ENCODE peak calls at places on chromosomes 3 and 15, in five cellular contexts. Z is testis, U is heart left ventricle, T is foreskin fibroblast, Q is H9. D is an unnamed sample.
A peak's percentile ranks its signal among the peaks of the same experiment; 100 is the strongest.

GRCh38 chr3:106678657-106679390 is 698.4 kb upstream of the CCDC54 start:
- DNase-seq in U (no peak), T (no peak), Z (no peak), Q (no peak), D (no peak)

GRCh38 chr3:56357266-56357665 is 111.0 kb downstream of the ERC2 start:
- DNase-seq in T (no peak), Z (no peak), Q (peak; percentile 37), U (no peak), D (no peak)

GRCh38 chr15:52146776-52147175 is 34.2 kb upstream of the BCL2L10 start:
- DNase-seq in T (peak; percentile 38), Z (no peak), Q (no peak), U (no peak), D (no peak)

GRCh38 chr15:41713047-41713446 is 52.8 kb downstream of the MGA start:
- DNase-seq in U (peak; percentile 41), Z (peak; percentile 67), Q (no peak), T (no peak), D (no peak)

GRCh38 chr15:19987389-19988048 is 554.1 kb downstream of the GOLGA6L6 start:
- DNase-seq in T (no peak), Q (peak; percentile 25), U (no peak), Z (peak; percentile 43), D (no peak)

GRCh38 chr3:170383567-170383966 is 26.1 kb downstream of the SKIL start:
- DNase-seq in Q (no peak), T (peak; percentile 28), U (no peak), Z (no peak), D (no peak)

GRCh38 chr3:193593666-193594025 is 638 bp downstream of the OPA1 start:
- DNase-seq in U (no peak), Z (peak; percentile 34), Q (no peak), T (no peak), D (no peak)

GRCh38 chr3:53702776-53703175 is 143.4 kb downstream of the CHDH start:
- DNase-seq in Z (no peak), T (no peak), U (no peak), Q (no peak), D (no peak)

GRCh38 chr15:89893027-89893426 is 767 bp downstream of the AP3S2 start:
- DNase-seq in U (no peak), Q (no peak), T (no peak), Z (no peak), D (no peak)

GRCh38 chr3:187639912-187640822 is 30.0 kb downstream of the SST start:
- DNase-seq in Z (no peak), T (no peak), Q (no peak), U (no peak), D (no peak)

GRCh38 chr3:45137656-45138181 is 8.5 kb downstream of the CDCP1 start:
- DNase-seq in Z (no peak), U (no peak), T (no peak), Q (no peak), D (no peak)

GRCh38 chr15:60673156-60673555 is 194.2 kb upstream of the ICE2 start:
- DNase-seq in Z (no peak), T (no peak), U (no peak), Q (no peak), D (no peak)

GRCh38 chr3:160184655-160185054 is 40.6 kb upstream of the C3orf80 start:
- DNase-seq in Z (no peak), Q (no peak), T (no peak), U (no peak), D (no peak)

GRCh38 chr3:69082805-69083204 is 1.9 kb upstream of the ARL6IP5 start:
- DNase-seq in Z (peak; percentile 39), U (peak; percentile 54), T (peak; percentile 81), Q (no peak), D (no peak)

GRCh38 chr3:187966636-187967035 is 187.3 kb upstream of the LPP start:
- DNase-seq in U (no peak), Z (no peak), Q (no peak), T (no peak), D (no peak)

GRCh38 chr3:127536818-127537810 is 53.4 kb downstream of the TPRA1 start:
- DNase-seq in Q (no peak), Z (no peak), U (no peak), T (no peak), D (no peak)

GRCh38 chr3:41274944-41275668 is 75.8 kb downstream of the CTNNB1 start:
- DNase-seq in Q (no peak), T (peak; percentile 91), U (no peak), Z (no peak), D (no peak)

GRCh38 chr3:196120291-196120951 is 38.5 kb upstream of the TFRC start:
- DNase-seq in U (peak; percentile 42), Z (no peak), T (no peak), Q (no peak), D (no peak)

GRCh38 chr15:100059094-100059493 is 282.7 kb downstream of the ADAMTS17 start:
- DNase-seq in Z (no peak), U (no peak), Q (no peak), T (no peak), D (no peak)

GRCh38 chr3:98148751-98149150 is 1.5 kb downstream of the OR5H14 start:
- DNase-seq in U (no peak), Z (no peak), Q (no peak), T (no peak), D (no peak)

GRCh38 chr15:98077186-98077585 is 116.7 kb downstream of the ARRDC4 start:
- DNase-seq in Q (no peak), Z (no peak), U (no peak), T (no peak), D (peak; percentile 4)

GRCh38 chr3:77179762-77180161 is 139.9 kb downstream of the ROBO2 start:
- DNase-seq in Q (no peak), Z (no peak), U (no peak), T (no peak), D (no peak)

GRCh38 chr3:26236511-26236910 is 386.1 kb upstream of the LRRC3B start:
- DNase-seq in U (peak; percentile 26), Q (no peak), Z (no peak), T (no peak), D (no peak)

GRCh38 chr15:62779041-62779810 is 263.3 kb upstream of the TPM1 start:
- DNase-seq in Q (no peak), U (peak; percentile 58), T (peak; percentile 76), Z (peak; percentile 60), D (no peak)

GRCh38 chr3:35383719-35384555 is 255.4 kb upstream of the ARPP21 start:
- DNase-seq in T (no peak), Z (no peak), Q (no peak), U (no peak), D (no peak)

GRCh38 chr3:87437765-87438164 is 161.4 kb upstream of the POU1F1 start:
- DNase-seq in Z (no peak), U (no peak), T (no peak), Q (no peak), D (no peak)

GRCh38 chr3:37243811-37244748 is 69.7 kb upstream of the LRRFIP2 start:
- DNase-seq in Q (peak; percentile 72), U (peak; percentile 89), T (peak; percentile 85), Z (peak; percentile 91), D (no peak)

GRCh38 chr3:69276884-69277283 is 109.0 kb downstream of the FRMD4B start:
- DNase-seq in Z (no peak), Q (no peak), T (no peak), U (no peak), D (no peak)

DNA sequence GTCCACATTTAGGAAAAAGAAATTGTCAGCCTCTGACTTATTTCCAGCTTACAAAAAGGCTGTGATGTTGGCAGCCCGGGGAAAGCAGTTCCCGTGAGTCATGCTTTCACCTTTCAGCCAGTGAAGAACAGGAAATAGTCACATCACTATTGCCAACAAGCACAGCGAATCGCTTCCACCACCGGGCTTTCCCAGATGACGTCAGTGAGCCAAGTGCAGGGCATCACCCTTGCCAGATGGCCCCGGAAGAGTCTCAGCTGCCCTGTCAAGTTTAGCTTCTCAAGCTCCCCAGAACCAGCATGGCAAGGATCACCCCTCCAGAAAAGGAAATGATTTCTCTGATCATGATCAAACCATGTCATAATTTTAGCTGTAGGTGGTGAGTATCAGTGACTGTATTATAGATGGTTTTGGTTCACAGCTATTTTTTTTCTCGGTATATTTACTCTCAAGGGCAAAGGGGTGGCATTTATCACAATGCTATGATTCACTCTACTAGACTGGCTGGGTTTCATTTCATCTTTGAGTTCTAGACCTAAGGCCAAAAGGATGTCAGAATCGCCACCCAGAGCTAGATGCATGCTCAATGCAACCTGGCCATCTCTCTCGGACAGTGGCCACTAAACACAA is 32.9 kb downstream of the B3GNT5 start:
- DNase-seq in U (peak; percentile 92), Q (peak; percentile 49), T (peak; percentile 99), Z (peak; percentile 59), D (peak; percentile 84)
- TF ChIP-seq CTCF in U (no peak), Q (no peak), T (no peak), Z (no peak), D (no peak)

DNA sequence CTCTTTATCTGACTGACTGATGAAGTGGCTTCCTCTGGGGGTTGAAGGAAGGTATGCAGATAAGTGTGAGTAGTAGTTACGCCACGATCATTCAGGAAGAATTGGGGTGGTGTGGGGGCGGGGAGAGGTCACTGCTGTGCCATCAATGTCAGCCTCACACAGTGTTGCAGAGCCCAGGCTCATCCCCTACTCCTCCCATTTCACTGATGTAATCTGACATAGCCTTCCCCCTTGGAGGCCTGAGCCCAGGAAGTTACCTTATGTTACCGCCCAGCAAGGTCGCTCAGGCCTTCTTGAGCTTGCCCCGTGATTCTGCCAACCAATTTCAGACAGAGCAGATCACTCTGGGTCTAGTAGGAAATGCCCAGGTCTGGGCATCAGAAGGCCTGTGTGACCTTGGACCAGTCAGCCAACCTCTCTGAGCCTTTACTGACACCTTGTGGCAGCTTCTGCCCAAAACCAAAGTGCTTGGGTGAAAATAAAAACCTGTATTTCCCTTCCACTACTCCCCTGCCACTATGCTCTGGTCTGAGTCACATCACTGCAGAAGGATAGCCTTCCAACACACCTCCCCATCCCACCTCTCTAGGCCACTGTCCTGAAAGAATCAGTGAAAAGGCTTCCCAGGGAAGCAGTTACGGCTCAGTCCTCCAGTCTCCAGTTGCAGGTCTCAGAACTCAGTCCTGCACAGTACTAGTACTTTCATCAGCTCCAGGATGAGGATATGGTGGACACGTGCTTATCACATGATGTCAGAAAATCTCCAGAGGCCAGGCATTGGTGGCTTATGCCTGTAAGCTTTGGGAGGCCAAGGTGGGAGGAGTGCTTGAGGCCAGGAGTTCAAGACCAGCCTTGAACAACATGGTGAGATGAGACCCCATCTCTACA is 28.1 kb upstream of the INSYN1 start:
- DNase-seq in U (no peak), T (peak; percentile 24), Z (peak; percentile 72), Q (peak; percentile 56), D (no peak)
- TF ChIP-seq CTCF in U (no peak), T (peak; percentile 44), Z (peak; percentile 40), Q (peak; percentile 68), D (peak; percentile 64)

GRCh38 chr3:121531269-121531668 is 14.5 kb downstream of the POLQ start:
- DNase-seq in U (no peak), Z (no peak), T (no peak), Q (no peak), D (no peak)
- TF ChIP-seq CTCF in U (no peak), Z (no peak), T (no peak), Q (no peak), D (no peak)

DNA sequence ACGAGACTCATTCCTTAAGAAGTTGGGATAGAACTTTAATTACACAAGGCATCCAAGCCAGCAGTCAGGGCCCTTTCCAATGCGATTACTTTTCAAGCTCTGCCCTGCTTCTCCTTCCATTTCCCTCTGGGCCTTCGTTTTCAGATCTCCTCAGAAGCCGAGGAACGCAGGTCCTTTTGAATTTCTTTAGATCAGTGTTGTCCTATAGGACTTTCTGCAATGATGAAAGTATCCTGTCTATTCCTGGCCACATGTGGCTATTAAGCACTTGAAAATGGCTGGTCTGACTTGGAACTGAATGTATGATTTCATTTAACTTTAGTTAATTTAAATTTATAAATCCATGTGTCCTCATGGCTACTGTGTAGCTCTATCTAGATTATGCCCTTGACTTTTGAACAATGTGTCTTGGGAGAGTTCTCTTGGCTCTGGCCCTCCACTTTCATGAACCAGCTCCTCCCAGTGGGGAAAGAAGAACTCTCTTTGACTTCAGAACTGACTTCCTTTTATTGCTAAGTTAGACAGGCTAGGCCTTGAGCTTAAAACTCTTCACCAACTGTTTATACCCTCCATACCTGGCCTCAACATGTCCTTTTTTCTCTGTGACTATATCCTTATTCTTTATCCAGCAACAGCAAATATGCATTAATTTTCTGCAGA is 22.7 kb downstream of the TGFBR2 start:
- DNase-seq in Q (no peak), Z (peak; percentile 47), T (no peak), U (no peak), D (no peak)
- TF ChIP-seq CTCF in Q (peak; percentile 31), Z (no peak), T (no peak), U (peak; percentile 26), D (peak; percentile 13)